ENCODE peak calls at places on chromosomes 1 and 21, in eight cellular contexts. B is HCT116; C is foreskin fibroblast; L is right cardiac atrium; D is naive thymus-derived CD4-positive, alpha-beta T cell; S is AG09309; F is right lobe of liver; H is colonic mucosa. U is an unnamed sample.

GRCh38 chr1:156076609-156077429 is 5.4 kb downstream of the MEX3A start:
- DNase-seq in L (peak), B (no peak), S (no peak), D (no peak), H (no peak), C (no peak), F (peak), U (no peak)

GRCh38 chr1:153439273-153439672 is 21.2 kb downstream of the S100A7 start:
- DNase-seq in C (no peak), H (no peak), F (no peak), L (no peak), D (no peak), B (no peak), S (no peak), U (no peak)

GRCh38 chr1:2860476-2861142 is 59.1 kb upstream of the TTC34 start:
- DNase-seq in B (no peak), C (no peak), D (no peak), H (no peak), F (peak), L (peak), S (no peak), U (no peak)

GRCh38 chr21:34782666-34783365 is 114.0 kb downstream of the CLIC6 start:
- DNase-seq in H (no peak), C (no peak), F (no peak), D (no peak), S (no peak), L (no peak), B (no peak), U (no peak)

GRCh38 chr21:27329255-27329851 is 362.5 kb upstream of the ADAMTS5 start:
- DNase-seq in B (no peak), C (peak), S (no peak), H (no peak), F (no peak), L (no peak), D (no peak), U (peak)

GRCh38 chr1:196418772-196419171 is 189.5 kb downstream of the KCNT2 start:
- DNase-seq in S (no peak), C (no peak), D (no peak), L (no peak), H (no peak), F (no peak), B (no peak), U (no peak)

GRCh38 chr1:66831529-66832239 is 30.6 kb upstream of the INSL5 start:
- DNase-seq in H (no peak), C (peak), L (no peak), F (no peak), D (no peak), S (no peak), B (no peak), U (no peak)

GRCh38 chr1:212286437-212287131 is 1.4 kb downstream of the PPP2R5A start:
- DNase-seq in C (no peak), B (no peak), D (peak), F (no peak), H (peak), S (no peak), L (no peak), U (peak)

GRCh38 chr1:207495816-207496792 is at the start of gene CR1:
- DNase-seq in B (no peak), S (no peak), F (peak), D (peak), H (no peak), L (peak), C (no peak), U (peak)

GRCh38 chr1:207828485-207829158 is 76.8 kb downstream of the CD46 start:
- DNase-seq in F (peak), C (peak), S (peak), D (peak), L (peak), H (peak), B (peak), U (peak)

GRCh38 chr1:9128520-9129371 is at the start of gene GPR157:
- DNase-seq in B (peak), H (peak), L (peak), C (peak), D (peak), S (no peak), F (peak), U (peak)

GRCh38 chr1:107198581-107198980 is 57.7 kb downstream of the NTNG1 start:
- DNase-seq in S (no peak), L (no peak), F (no peak), B (no peak), D (no peak), H (no peak), C (no peak), U (no peak)

DNA sequence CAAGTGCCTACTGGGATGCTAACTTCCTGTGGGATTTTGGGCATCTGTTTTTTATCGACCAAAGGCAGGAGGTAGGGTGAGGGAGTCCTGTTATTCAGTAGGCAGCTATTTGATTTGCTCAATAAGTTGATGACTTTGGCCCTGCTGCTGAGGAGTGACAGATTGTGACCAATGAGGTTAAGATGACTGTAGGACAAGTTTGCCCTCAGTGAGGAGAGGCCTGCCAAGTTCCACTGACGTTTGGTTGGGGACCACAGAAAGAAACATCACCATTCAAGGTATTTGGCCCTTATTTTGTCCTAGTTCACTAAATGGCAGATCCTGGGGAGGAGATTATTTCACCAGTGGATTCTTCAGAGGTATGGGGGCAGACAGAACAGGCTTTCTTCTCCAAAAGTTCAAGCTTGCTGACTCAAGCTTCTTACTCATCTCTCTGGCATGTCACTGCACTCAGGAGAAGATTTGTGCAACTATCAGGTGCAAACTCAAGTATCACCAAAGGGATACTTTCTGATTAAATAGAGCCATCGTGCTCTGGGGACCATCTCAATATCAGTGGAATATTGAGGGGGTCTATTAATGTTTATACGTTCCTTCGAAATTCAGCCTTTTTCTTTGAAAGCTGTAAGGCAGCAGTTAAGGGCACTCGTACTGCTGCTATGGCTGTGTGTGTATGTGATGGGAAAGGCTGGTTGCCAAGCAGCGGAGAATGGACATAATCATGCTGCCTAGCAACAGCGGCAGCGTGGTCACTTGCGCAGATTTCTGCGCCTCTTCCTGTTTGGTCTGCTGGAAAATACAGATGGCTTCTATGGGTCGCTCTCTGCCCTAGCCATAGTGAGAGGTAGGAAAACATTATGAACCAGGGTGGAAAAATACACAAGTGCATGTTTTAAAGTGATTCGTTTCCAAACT is 78.7 kb downstream of the PBX1 start:
- DNase-seq in C (peak), D (no peak), L (peak), B (peak), S (peak), H (no peak), F (no peak), U (peak)
- H3K4me3 ChIP-seq in C (no peak), D (no peak), L (no peak), B (no peak), S (no peak), H (no peak), F (no peak), U (no peak)

DNA sequence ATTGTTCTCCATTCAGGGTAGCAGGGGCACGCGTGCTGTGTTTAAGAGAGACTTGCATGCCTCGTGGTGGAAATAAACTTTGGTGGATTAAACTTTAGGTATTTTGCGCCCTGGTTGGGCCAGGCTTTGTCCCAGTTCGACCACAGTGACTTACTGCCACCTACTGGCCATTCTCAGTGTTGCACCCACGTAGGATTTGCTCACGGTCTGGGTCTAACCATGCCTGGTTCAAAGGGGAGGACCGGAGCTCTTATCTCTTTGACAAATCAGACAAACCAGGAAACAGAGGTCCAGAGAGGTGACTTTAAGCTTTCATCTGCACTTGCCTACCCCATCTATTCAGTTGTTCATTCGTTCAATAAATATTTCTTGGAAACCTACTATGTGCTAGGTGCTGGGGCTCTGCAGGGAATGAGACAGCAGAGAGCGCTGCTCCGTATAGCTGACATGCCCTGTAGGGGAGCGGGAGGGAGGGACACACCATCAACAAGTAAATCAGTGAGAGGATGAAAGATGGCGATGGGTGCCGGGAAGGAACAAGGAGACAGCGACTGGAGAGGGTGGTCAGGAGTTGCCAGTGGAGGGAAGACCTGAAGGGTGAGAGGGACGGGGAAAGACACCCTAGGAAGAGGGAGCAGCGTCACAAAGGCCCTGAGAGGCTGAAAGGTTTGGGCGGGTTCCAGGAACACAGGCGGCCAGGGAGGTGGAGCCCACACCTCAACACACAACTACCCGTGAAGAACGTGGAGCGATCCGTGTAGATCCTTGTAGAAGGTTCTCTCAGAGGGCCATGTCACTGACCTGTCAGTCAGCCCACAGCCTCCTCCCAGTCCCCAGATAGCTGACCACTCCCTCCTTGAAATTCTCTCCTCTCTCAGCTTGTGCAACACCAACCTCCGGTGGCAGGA is 27.2 kb upstream of the TINAGL1 start:
- DNase-seq in H (peak), C (peak), B (peak), D (peak), L (peak), F (peak), S (no peak), U (peak)
- H3K4me3 ChIP-seq in H (peak), C (peak), B (peak), D (no peak), L (no peak), F (peak), S (peak), U (no peak)

GRCh38 chr1:221336141-221336540 is 405.7 kb downstream of the DUSP10 start:
- DNase-seq in S (no peak), F (no peak), C (peak), D (no peak), L (no peak), B (no peak), H (no peak), U (no peak)
- H3K4me3 ChIP-seq in S (no peak), F (no peak), C (no peak), D (no peak), L (no peak), B (no peak), H (no peak), U (no peak)

DNA sequence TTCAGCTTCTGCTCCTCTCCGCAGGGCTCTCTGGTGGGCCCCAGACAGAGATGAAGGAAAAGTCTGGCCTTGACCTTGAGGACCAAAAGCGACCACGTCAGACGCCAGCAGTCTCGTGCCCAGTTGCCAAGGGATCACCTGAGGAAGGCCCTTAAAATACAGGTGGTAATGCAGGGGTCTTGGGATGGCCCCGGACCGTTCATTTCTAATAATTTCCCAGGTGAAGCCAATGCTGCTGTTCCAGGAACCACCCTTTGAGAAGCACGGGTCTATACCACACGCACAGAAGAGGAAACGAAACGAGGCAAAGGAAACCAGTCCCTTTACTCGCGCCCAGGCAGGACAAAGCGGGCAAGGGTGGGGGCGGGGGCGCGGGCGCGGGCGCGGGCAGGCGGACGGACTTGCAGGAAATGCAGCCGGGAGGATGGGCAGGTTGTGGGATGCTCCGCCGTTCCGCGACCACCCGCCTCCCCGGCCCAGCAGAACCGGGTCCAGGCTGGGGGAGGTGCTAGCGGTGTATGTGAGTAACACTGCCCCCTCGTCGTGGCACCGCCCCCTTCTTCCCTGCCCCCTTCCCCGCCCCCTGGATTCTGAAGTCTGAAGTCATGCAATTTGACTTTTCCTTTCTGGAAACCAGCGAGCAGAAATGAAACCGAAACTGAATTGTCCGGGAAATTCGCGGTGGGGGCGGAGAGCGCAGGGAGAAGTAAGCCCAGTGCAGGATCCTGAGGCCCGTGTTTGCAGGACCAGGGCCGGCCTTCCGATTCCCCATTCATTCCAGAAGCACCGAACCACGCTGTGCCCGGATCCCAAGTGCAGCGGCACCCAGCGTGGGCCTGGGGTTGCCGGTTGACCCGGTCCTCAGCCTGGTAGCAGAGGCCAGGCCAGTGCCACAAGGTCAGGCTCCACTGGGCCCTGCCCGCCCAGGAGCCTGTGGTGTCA is 5.8 kb upstream of the MX1 start:
- DNase-seq in L (peak), H (peak), F (peak), B (peak), C (peak), S (peak), D (peak), U (peak)
- H3K4me3 ChIP-seq in L (peak), H (peak), F (peak), B (peak), C (peak), S (peak), D (peak), U (peak)

GRCh38 chr1:229410692-229411433 is 23.0 kb downstream of the ACTA1 start:
- DNase-seq in D (no peak), H (no peak), C (peak), L (peak), F (no peak), S (peak), B (no peak), U (peak)
- H3K4me3 ChIP-seq in D (no peak), H (no peak), C (no peak), L (no peak), F (no peak), S (no peak), B (peak), U (no peak)

DNA sequence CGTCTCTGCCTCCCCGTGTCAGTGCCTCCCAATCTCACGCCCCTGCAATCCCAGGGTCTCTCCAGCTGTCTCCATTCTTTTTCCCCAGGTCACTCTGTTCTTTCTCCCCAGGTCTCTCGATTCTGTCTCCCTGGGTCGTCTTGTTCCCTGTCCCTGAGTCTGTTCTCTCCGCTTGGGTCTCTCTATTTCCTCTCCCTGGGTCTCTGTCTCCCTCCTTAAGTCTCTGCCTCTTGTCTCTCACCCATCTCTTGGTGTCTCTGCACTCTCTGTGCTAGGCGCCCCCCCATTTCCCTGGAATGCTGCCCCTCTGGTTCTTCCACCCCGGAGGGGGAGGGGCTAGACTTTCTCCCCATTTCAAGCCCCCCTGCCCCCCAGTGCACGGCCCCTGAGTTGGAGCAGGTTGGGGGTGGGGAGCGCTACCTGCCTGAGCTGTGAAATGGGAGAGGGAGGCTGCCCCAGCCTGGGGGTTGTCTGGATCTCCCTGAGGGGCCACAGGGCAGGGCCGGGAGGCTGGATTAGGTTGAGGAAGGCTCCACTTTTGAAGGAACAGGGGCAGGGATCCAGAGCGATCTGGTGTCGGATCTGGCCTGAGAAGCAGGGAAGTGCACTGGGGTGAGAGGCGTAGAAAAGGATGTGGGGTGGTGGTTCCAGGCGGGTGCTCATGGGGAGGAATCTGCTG is 1.4 kb downstream of the PTPRF start:
- DNase-seq in B (no peak), D (no peak), S (no peak), L (no peak), C (no peak), H (peak), F (no peak), U (no peak)
- H3K4me3 ChIP-seq in B (peak), D (no peak), S (peak), L (peak), C (peak), H (peak), F (peak), U (peak)

DNA sequence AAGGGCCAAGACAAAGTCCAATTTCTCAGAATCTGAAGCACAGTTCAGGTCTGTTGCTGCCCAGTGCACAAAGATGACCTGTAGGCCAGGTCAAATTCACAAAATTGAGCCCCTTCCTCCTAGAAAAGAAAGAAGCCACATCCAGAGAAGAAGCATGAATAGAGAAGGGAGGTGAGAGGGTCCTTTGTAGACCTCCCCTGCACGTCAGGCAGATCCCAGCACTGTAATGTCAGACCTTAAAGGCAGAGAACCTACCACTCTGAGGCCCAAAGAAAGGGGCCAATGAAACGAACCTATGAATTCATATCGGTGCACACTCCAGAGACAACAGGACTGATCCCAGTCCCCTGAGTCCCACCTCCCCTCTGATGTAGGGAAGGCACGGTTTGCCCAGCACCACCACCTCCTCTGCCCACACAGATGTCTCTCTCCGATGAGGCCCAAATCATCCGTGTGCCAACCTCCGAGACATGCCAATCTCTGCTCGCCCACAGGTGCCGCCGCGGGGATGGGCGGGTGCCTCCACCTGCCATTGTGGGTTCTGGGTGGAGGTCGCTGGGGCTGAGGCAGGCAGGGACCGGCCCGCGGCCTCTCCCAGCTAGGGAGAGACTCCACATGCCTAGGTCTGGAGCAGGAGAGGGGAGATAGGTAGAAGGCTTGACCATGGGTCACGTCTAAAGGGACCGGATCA is 42.2 kb downstream of the RRAGC start:
- DNase-seq in C (no peak), H (no peak), D (no peak), L (no peak), B (no peak), S (no peak), F (no peak), U (no peak)
- H3K4me3 ChIP-seq in C (no peak), H (no peak), D (no peak), L (no peak), B (no peak), S (no peak), F (no peak), U (no peak)

DNA sequence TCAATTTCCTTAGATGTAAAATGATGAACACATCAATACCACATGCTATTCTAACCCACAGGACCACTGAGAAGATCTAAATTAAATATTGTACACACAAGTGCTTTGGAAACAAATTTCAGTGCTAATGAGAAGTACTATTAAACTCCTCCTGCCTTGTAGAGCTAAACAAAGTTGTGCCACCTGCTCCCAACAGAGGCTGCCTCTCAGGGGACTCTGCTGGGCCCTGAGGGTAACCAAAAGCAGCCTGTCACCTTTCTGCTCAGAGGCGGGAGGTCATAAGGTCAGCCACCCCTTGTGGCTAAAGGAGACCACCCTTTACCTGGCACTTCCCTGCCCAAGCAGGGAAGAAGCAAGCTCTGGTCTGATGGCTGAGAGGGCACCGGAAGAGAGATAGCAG is 6.3 kb downstream of the SLC9A1 start:
- DNase-seq in D (no peak), F (no peak), S (no peak), B (no peak), H (no peak), C (no peak), L (no peak), U (no peak)
- H3K4me3 ChIP-seq in D (no peak), F (no peak), S (no peak), B (no peak), H (no peak), C (no peak), L (no peak), U (no peak)

GRCh38 chr1:238484121-238484520 is 593.4 kb upstream of the ZP4 start:
- DNase-seq in B (no peak), L (no peak), D (no peak), C (no peak), S (no peak), F (no peak), H (no peak), U (no peak)
- H3K4me3 ChIP-seq in B (no peak), L (no peak), D (no peak), C (no peak), S (peak), F (no peak), H (no peak), U (peak)

U was measured in MG63.